ENCODE peak calls at places on chromosomes 13 and 19, in six cellular contexts. Z is neural progenitor cell, T is RWPE1, P is transverse colon, M is upper lobe of right lung, X is IMR-90. O is an unnamed sample.
A peak's percentile ranks its signal among the peaks of the same experiment; 100 is the strongest.

GRCh38 chr13:43934273-43934672 is 54.6 kb downstream of the LACC1 start:
- DNase-seq in Z (no peak), T (no peak), P (no peak), M (no peak), X (peak; percentile 29), O (peak; percentile 8)

GRCh38 chr13:72495681-72496080 is 231.7 kb downstream of the MZT1 start:
- DNase-seq in Z (peak; percentile 63), T (no peak), P (no peak), M (no peak), X (no peak), O (no peak)

GRCh38 chr13:97030705-97031452 is 36.6 kb upstream of the OXGR1 start:
- DNase-seq in Z (peak; percentile 28), T (peak; percentile 25), P (no peak), M (no peak), X (peak; percentile 61), O (peak; percentile 84)

GRCh38 chr13:63435668-63436275 is 2020.1 kb upstream of the PCDH20 start:
- DNase-seq in Z (no peak), T (peak; percentile 70), P (no peak), M (no peak), X (peak; percentile 100), O (peak; percentile 96)

GRCh38 chr13:93146584-93147292 is 79.9 kb upstream of the GPC6 start:
- DNase-seq in Z (no peak), T (no peak), P (no peak), M (no peak), X (peak; percentile 90), O (peak; percentile 67)

GRCh38 chr19:54535601-54536000 is 33.0 kb downstream of the LAIR2 start:
- DNase-seq in Z (no peak), T (no peak), P (no peak), M (no peak), X (no peak), O (no peak)

GRCh38 chr19:3319643-3320353 is 46.6 kb upstream of the NFIC start:
- DNase-seq in Z (no peak), T (no peak), P (no peak), M (no peak), X (no peak), O (peak; percentile 59)

GRCh38 chr19:44254496-44254895 is 5.2 kb upstream of the ZNF233 start:
- DNase-seq in Z (no peak), T (no peak), P (no peak), M (no peak), X (no peak), O (no peak)

GRCh38 chr19:33456076-33456844 is 65.3 kb downstream of the PEPD start:
- DNase-seq in Z (no peak), T (no peak), P (no peak), M (peak; percentile 51), X (no peak), O (no peak)

GRCh38 chr13:68304287-68304893 is 1074.3 kb upstream of the PCDH9 start:
- DNase-seq in Z (peak; percentile 35), T (peak; percentile 37), P (no peak), M (no peak), X (no peak), O (peak; percentile 10)

GRCh38 chr19:4112367-4112766 is 11.6 kb downstream of the MAP2K2 start:
- DNase-seq in Z (no peak), T (no peak), P (no peak), M (no peak), X (no peak), O (no peak)

GRCh38 chr13:20988909-20989735 is 72.3 kb downstream of the LATS2 start:
- DNase-seq in Z (no peak), T (no peak), P (no peak), M (no peak), X (no peak), O (no peak)

GRCh38 chr13:65336916-65337315 is 1893.2 kb downstream of the PCDH9 start:
- DNase-seq in Z (no peak), T (no peak), P (no peak), M (no peak), X (peak; percentile 84), O (peak; percentile 90)

GRCh38 chr13:105084931-105085330 is 1450.5 kb downstream of the EFNB2 start:
- DNase-seq in Z (no peak), T (no peak), P (no peak), M (no peak), X (no peak), O (no peak)

GRCh38 chr13:33236021-33236420 is 49.5 kb downstream of the STARD13 start:
- DNase-seq in Z (no peak), T (peak; percentile 54), P (no peak), M (no peak), X (peak; percentile 80), O (peak; percentile 64)

GRCh38 chr13:52851153-52851962 is 2.9 kb upstream of the PCDH8 start:
- DNase-seq in Z (peak; percentile 97), T (peak; percentile 34), P (peak; percentile 40), M (peak; percentile 69), X (no peak), O (peak; percentile 12)

GRCh38 chr13:47598340-47598911 is 402.6 kb downstream of the SUCLA2 start:
- DNase-seq in Z (no peak), T (peak; percentile 17), P (no peak), M (no peak), X (peak; percentile 13), O (peak; percentile 34)

GRCh38 chr13:35994131-35994966 is 136.8 kb downstream of the DCLK1 start:
- DNase-seq in Z (no peak), T (peak; percentile 84), P (no peak), M (no peak), X (peak; percentile 4), O (peak; percentile 98)

GRCh38 chr19:13118424-13119193 is 545 bp downstream of the NACC1 start:
- DNase-seq in Z (peak; percentile 93), T (peak; percentile 76), P (no peak), M (peak; percentile 91), X (peak; percentile 31), O (no peak)

GRCh38 chr19:45098521-45099464 is 5.8 kb downstream of the PPP1R37 start:
- DNase-seq in Z (no peak), T (no peak), P (no peak), M (no peak), X (peak; percentile 45), O (peak; percentile 47)

GRCh38 chr19:56085571-56086275 is 35.4 kb downstream of the ZNF787 start:
- DNase-seq in Z (no peak), T (no peak), P (no peak), M (peak; percentile 44), X (peak; percentile 62), O (peak; percentile 40)

GRCh38 chr13:25109341-25109740 is 13.4 kb downstream of the PABPC3 start:
- DNase-seq in Z (no peak), T (no peak), P (no peak), M (no peak), X (no peak), O (no peak)

GRCh38 chr13:29737061-29737460 is 113.4 kb downstream of the UBL3 start:
- DNase-seq in Z (no peak), T (no peak), P (no peak), M (no peak), X (no peak), O (no peak)

GRCh38 chr19:35509018-35509652 is 4.3 kb downstream of the DMKN start:
- DNase-seq in Z (peak; percentile 62), T (peak; percentile 82), P (peak; percentile 71), M (peak; percentile 85), X (no peak), O (no peak)

GRCh38 chr13:84433024-84433423 is 550.8 kb upstream of the SLITRK1 start:
- DNase-seq in Z (no peak), T (no peak), P (no peak), M (no peak), X (peak; percentile 83), O (peak; percentile 76)

GRCh38 chr19:37990362-37990761 is 83.4 kb downstream of the SIPA1L3 start:
- DNase-seq in Z (no peak), T (peak; percentile 60), P (no peak), M (peak; percentile 73), X (no peak), O (no peak)

GRCh38 chr19:37988758-37989635 is 82.0 kb downstream of the SIPA1L3 start:
- DNase-seq in Z (peak; percentile 57), T (no peak), P (no peak), M (no peak), X (no peak), O (no peak)

GRCh38 chr19:37991176-37991835 is 84.3 kb downstream of the SIPA1L3 start:
- DNase-seq in Z (no peak), T (no peak), P (no peak), M (no peak), X (no peak), O (no peak)

GRCh38 chr19:37991841-37992248 is 84.8 kb downstream of the SIPA1L3 start:
- DNase-seq in Z (no peak), T (peak; percentile 38), P (no peak), M (peak; percentile 59), X (no peak), O (no peak)

GRCh38 chr19:37989855-37990254 is 82.8 kb downstream of the SIPA1L3 start:
- DNase-seq in Z (peak; percentile 48), T (no peak), P (no peak), M (peak; percentile 64), X (no peak), O (no peak)
- TF ChIP-seq CTCF in Z (no peak), T (no peak), P (no peak), M (no peak), X (no peak), O (no peak)

GRCh38 chr19:50043967-50044366 is 18.2 kb downstream of the ZNF473 start:
- DNase-seq in Z (no peak), T (no peak), P (no peak), M (no peak), X (no peak), O (no peak)

GRCh38 chr19:50047686-50048085 is 21.9 kb downstream of the ZNF473 start:
- DNase-seq in Z (no peak), T (no peak), P (no peak), M (no peak), X (peak; percentile 31), O (no peak)

GRCh38 chr19:50042363-50043024 is 16.7 kb downstream of the ZNF473 start:
- DNase-seq in Z (no peak), T (no peak), P (no peak), M (no peak), X (no peak), O (no peak)

GRCh38 chr19:50046649-50047503 is 21.1 kb downstream of the ZNF473 start:
- DNase-seq in Z (no peak), T (no peak), P (peak; percentile 50), M (peak; percentile 70), X (peak; percentile 18), O (peak; percentile 28)

DNA sequence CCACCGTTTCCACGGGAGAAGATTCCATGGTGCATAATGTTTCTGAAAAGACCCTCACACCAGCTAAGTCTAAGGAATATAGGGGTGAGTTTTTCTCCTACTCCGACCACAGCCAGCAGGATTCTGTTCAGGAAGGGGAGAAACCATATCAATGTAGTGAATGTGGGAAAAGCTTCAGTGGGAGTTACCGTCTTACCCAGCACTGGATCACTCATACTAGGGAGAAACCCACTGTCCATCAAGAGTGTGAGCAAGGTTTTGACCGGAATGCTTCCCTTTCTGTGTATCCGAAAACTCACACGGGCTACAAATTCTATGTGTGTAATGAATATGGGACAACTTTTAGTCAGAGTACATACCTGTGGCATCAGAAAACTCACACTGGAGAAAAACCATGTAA is 19.1 kb downstream of the ZNF473 start:
- DNase-seq in Z (no peak), T (no peak), P (no peak), M (no peak), X (no peak), O (no peak)
- TF ChIP-seq CTCF in Z (no peak), T (no peak), P (no peak), M (no peak), X (no peak), O (no peak)

GRCh38 chr13:31174018-31174417 is 12.3 kb upstream of the HSPH1 start:
- DNase-seq in Z (no peak), T (peak; percentile 7), P (no peak), M (no peak), X (peak; percentile 77), O (peak; percentile 30)
- TF ChIP-seq CTCF in Z (no peak), T (no peak), P (no peak), M (no peak), X (peak; percentile 64), O (no peak)

GRCh38 chr19:18020212-18021067 is 12.5 kb downstream of the ARRDC2 start:
- DNase-seq in Z (no peak), T (no peak), P (peak; percentile 75), M (peak; percentile 93), X (peak; percentile 49), O (peak; percentile 66)
- TF ChIP-seq CTCF in Z (no peak), T (no peak), P (no peak), M (no peak), X (no peak), O (peak; percentile 4)